ENCODE peak calls at places on chromosome 20, in six cellular contexts. M is SK-N-SH, X is K562, C is HepG2, A is GM12878, W is H1. U is an unnamed sample.

GRCh38 chr20:44692932-44693476 is 22.2 kb upstream of the CCN5 start:
- DNase-seq in M (no peak), X (no peak), C (peak), A (no peak), W (peak), U (no peak)

GRCh38 chr20:35595456-35595855 is 20.2 kb upstream of the SPAG4 start:
- DNase-seq in M (no peak), X (no peak), C (no peak), A (no peak), W (no peak), U (no peak)

GRCh38 chr20:31945319-31945718 is 6.5 kb downstream of the PDRG1 start:
- DNase-seq in M (no peak), X (no peak), C (no peak), A (no peak), W (no peak), U (no peak)

GRCh38 chr20:23358923-23359572 is 2.9 kb upstream of the GZF1 start:
- DNase-seq in M (no peak), X (no peak), C (peak), A (no peak), W (no peak), U (no peak)

GRCh38 chr20:59008715-59009336 is 1.8 kb upstream of the CTSZ start:
- DNase-seq in M (no peak), X (no peak), C (no peak), A (no peak), W (no peak), U (no peak)

GRCh38 chr20:50318709-50319108 is 128.1 kb downstream of the CEBPB start:
- DNase-seq in M (peak), X (peak), C (no peak), A (no peak), W (no peak), U (no peak)

GRCh38 chr20:64212750-64213149 is 42.8 kb upstream of the PCMTD2 start:
- DNase-seq in M (no peak), X (no peak), C (no peak), A (no peak), W (no peak), U (no peak)

GRCh38 chr20:51801220-51801991 is 915 bp downstream of the SALL4 start:
- DNase-seq in M (peak), X (no peak), C (no peak), A (no peak), W (no peak), U (no peak)

GRCh38 chr20:59663513-59663890 is 59.2 kb downstream of the PHACTR3 start:
- DNase-seq in M (no peak), X (no peak), C (no peak), A (no peak), W (no peak), U (no peak)

GRCh38 chr20:50438986-50439407 is 71.2 kb upstream of the PTPN1 start:
- DNase-seq in M (no peak), X (no peak), C (no peak), A (no peak), W (no peak), U (no peak)

GRCh38 chr20:8855315-8855714 is 213.6 kb upstream of the PLCB4 start:
- DNase-seq in M (no peak), X (no peak), C (no peak), A (no peak), W (no peak), U (no peak)

GRCh38 chr20:38114353-38114791 is 50.7 kb downstream of the TGM2 start:
- DNase-seq in M (no peak), X (peak), C (no peak), A (no peak), W (no peak), U (no peak)

GRCh38 chr20:308427-309038 is 11.2 kb downstream of the ZCCHC3 start:
- DNase-seq in M (no peak), X (no peak), C (no peak), A (no peak), W (no peak), U (no peak)

GRCh38 chr20:45465492-45466266 is 3.9 kb upstream of the WFDC2 start:
- DNase-seq in M (no peak), X (no peak), C (no peak), A (no peak), W (no peak), U (peak)

GRCh38 chr20:32858873-32859372 is at the start of gene EFCAB8:
- DNase-seq in M (no peak), X (peak), C (no peak), A (no peak), W (no peak), U (no peak)

GRCh38 chr20:3046677-3047462 is 1.0 kb downstream of the MRPS26 start:
- DNase-seq in M (no peak), X (no peak), C (peak), A (no peak), W (no peak), U (peak)

GRCh38 chr20:25300496-25301170 is 52.7 kb downstream of the PYGB start:
- DNase-seq in M (no peak), X (no peak), C (no peak), A (no peak), W (no peak), U (no peak)

GRCh38 chr20:11755071-11755881 is 162.4 kb upstream of the BTBD3 start:
- DNase-seq in M (no peak), X (no peak), C (no peak), A (no peak), W (no peak), U (no peak)

GRCh38 chr20:34708621-34709043 is 4.5 kb downstream of the TP53INP2 start:
- DNase-seq in M (peak), X (peak), C (no peak), A (no peak), W (no peak), U (no peak)

GRCh38 chr20:4171538-4172116 is 156.3 kb upstream of the RNF24 start:
- DNase-seq in M (peak), X (no peak), C (peak), A (no peak), W (no peak), U (no peak)

GRCh38 chr20:4076671-4077070 is 61.3 kb upstream of the RNF24 start:
- DNase-seq in M (no peak), X (no peak), C (no peak), A (no peak), W (no peak), U (no peak)

GRCh38 chr20:49909499-49910339 is 5.6 kb downstream of the SPATA2 start:
- DNase-seq in M (no peak), X (no peak), C (peak), A (no peak), W (no peak), U (no peak)

GRCh38 chr20:2993250-2993649 is 50.2 kb upstream of the GNRH2 start:
- DNase-seq in M (no peak), X (no peak), C (no peak), A (no peak), W (no peak), U (no peak)

GRCh38 chr20:40251284-40251932 is 437.6 kb downstream of the MAFB start:
- DNase-seq in M (peak), X (peak), C (peak), A (no peak), W (no peak), U (peak)

DNA sequence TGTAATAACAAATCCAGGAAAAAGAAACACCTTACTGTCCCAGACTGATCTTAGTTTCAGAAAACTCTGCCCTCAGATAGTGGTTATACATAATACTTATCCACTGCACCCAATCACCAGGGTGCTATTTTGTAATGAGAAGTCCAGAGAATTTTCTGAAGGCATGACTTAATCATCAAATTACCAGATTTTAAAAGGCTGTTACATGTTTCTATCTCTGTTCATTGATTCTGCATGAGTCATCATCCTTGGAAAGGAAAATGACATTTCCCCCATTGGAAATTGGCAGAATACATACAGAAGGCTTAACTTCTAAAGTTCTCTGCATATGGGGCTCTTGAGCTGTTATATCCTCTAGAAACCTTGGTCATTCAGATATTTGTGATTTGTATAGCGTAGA is 587.9 kb upstream of the FLRT3 start:
- DNase-seq in M (no peak), X (no peak), C (no peak), A (no peak), W (no peak), U (no peak)
- TF ChIP-seq GABPA in M (no peak), X (no peak), C (no peak), A (no peak), W (no peak), U (no peak)

GRCh38 chr20:14117768-14118167 is 122.5 kb downstream of the MACROD2 start:
- DNase-seq in M (no peak), X (no peak), C (no peak), A (no peak), W (no peak), U (no peak)

GRCh38 chr20:14114049-14114448 is 118.7 kb downstream of the MACROD2 start:
- DNase-seq in M (no peak), X (no peak), C (no peak), A (no peak), W (no peak), U (no peak)

GRCh38 chr20:14116037-14116436 is 120.7 kb downstream of the MACROD2 start:
- DNase-seq in M (no peak), X (no peak), C (no peak), A (no peak), W (no peak), U (no peak)
- TF ChIP-seq GABPA in M (no peak), X (no peak), C (no peak), A (no peak), W (no peak), U (no peak)

DNA sequence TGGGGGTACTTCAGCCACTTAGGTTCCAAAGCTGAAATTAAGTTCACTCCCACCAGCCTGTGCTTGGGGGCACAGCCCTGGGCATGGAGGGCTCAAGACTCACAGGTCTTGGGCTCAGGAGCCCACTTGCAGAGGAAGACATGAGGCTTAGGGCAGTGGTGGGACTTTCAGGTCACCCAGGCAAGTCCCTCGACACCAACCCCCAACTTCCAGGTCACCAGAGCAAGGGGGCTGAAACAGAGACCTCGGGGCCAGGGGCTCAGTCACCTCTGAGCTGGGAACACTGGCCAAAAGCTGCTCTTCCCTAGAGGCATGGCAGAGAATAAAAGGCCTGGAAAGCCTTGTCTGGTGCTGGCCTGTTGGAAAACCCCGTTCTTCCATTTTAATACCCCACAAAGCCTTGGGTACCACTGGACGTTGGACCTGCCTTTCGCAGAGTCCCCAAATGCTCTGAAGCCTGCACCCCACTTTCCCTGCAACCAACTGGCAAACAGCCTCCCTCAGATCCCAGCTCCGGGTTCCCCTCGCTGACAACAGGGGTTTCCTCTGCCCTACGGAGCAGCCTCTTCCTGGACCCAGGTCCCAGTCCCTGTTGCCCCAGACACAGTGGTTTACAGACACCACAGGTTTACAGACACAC is 160.9 kb upstream of the PMEPA1 start:
- DNase-seq in M (no peak), X (no peak), C (no peak), A (no peak), W (no peak), U (no peak)
- TF ChIP-seq GABPA in M (no peak), X (no peak), C (no peak), A (no peak), W (no peak), U (no peak)

GRCh38 chr20:48025061-48025515 is 239.8 kb upstream of the SULF2 start:
- DNase-seq in M (peak), X (no peak), C (no peak), A (no peak), W (no peak), U (no peak)
- TF ChIP-seq GABPA in M (no peak), X (no peak), C (no peak), A (no peak), W (no peak), U (no peak)

U was measured in HL-60.